ENCODE peak calls at places on chromosomes 7 and 10, in seven cellular contexts. K, F, N, W, S, Z and L are unnamed samples.

GRCh38 chr10:13006037-13006436 is 4.5 kb upstream of the CCDC3 start:
- DNase-seq in K (no peak), F (no peak), N (no peak), W (no peak), S (no peak), Z (no peak), L (no peak)

GRCh38 chr10:125062244-125063208 is 97.8 kb downstream of the CTBP2 start:
- DNase-seq in K (peak), F (no peak), N (no peak), W (no peak), S (no peak), Z (peak), L (no peak)

GRCh38 chr7:95441042-95441823 is 6.4 kb upstream of the PON2 start:
- DNase-seq in K (no peak), F (no peak), N (no peak), W (no peak), S (peak), Z (no peak), L (no peak)

GRCh38 chr10:18438356-18439126 is 212.8 kb downstream of the NSUN6 start:
- DNase-seq in K (no peak), F (no peak), N (no peak), W (no peak), S (no peak), Z (no peak), L (peak)

GRCh38 chr7:93890041-93890463 is 501 bp downstream of the TFPI2 start:
- DNase-seq in K (no peak), F (peak), N (peak), W (no peak), S (peak), Z (peak), L (peak)

GRCh38 chr10:130054021-130054420 is 56.6 kb downstream of the C10orf143 start:
- DNase-seq in K (no peak), F (no peak), N (no peak), W (no peak), S (no peak), Z (no peak), L (no peak)

GRCh38 chr7:2833087-2833910 is 10.8 kb downstream of the GNA12 start:
- DNase-seq in K (no peak), F (no peak), N (no peak), W (peak), S (no peak), Z (no peak), L (peak)

GRCh38 chr7:22782616-22783232 is 39.9 kb downstream of the TOMM7 start:
- DNase-seq in K (peak), F (peak), N (peak), W (peak), S (peak), Z (peak), L (peak)

GRCh38 chr10:13247784-13248183 is 13.6 kb upstream of the UCMA start:
- DNase-seq in K (no peak), F (no peak), N (no peak), W (no peak), S (no peak), Z (no peak), L (no peak)

GRCh38 chr7:53070883-53071282 is 35.5 kb downstream of the POM121L12 start:
- DNase-seq in K (no peak), F (no peak), N (no peak), W (no peak), S (no peak), Z (no peak), L (no peak)

GRCh38 chr10:32939296-32940111 is 18.5 kb downstream of the ITGB1 start:
- DNase-seq in K (no peak), F (no peak), N (no peak), W (no peak), S (no peak), Z (no peak), L (no peak)

GRCh38 chr10:44195120-44196007 is 189.5 kb downstream of the CXCL12 start:
- DNase-seq in K (no peak), F (no peak), N (peak), W (no peak), S (peak), Z (peak), L (no peak)

GRCh38 chr10:90779573-90779972 is 78.3 kb downstream of the HTR7 start:
- DNase-seq in K (no peak), F (peak), N (no peak), W (no peak), S (peak), Z (no peak), L (no peak)

GRCh38 chr10:108629843-108630242 is 1293.5 kb downstream of the XPNPEP1 start:
- DNase-seq in K (no peak), F (no peak), N (no peak), W (no peak), S (no peak), Z (no peak), L (no peak)

GRCh38 chr7:7428806-7429205 is 106.9 kb downstream of the COL28A1 start:
- DNase-seq in K (no peak), F (no peak), N (no peak), W (no peak), S (no peak), Z (no peak), L (no peak)

GRCh38 chr7:81236560-81236959 is 317.7 kb upstream of the SEMA3C start:
- DNase-seq in K (no peak), F (no peak), N (no peak), W (no peak), S (no peak), Z (no peak), L (no peak)

GRCh38 chr7:157824011-157824818 is 487.4 kb downstream of the DNAJB6 start:
- DNase-seq in K (no peak), F (no peak), N (no peak), W (no peak), S (no peak), Z (peak), L (no peak)

GRCh38 chr7:101018271-101019167 is 1.4 kb upstream of the MUC17 start:
- DNase-seq in K (no peak), F (peak), N (no peak), W (no peak), S (peak), Z (no peak), L (no peak)

GRCh38 chr10:93376372-93377296 is 105.5 kb downstream of the MYOF start:
- DNase-seq in K (peak), F (peak), N (peak), W (peak), S (peak), Z (peak), L (peak)

GRCh38 chr10:72567421-72567820 is 58.5 kb downstream of the MICU1 start:
- DNase-seq in K (no peak), F (no peak), N (peak), W (no peak), S (peak), Z (no peak), L (no peak)

GRCh38 chr7:39978252-39978934 is 28.3 kb downstream of the CDK13 start:
- DNase-seq in K (no peak), F (no peak), N (no peak), W (no peak), S (no peak), Z (no peak), L (no peak)

GRCh38 chr10:70098271-70098670 is 34.4 kb downstream of the AIFM2 start:
- DNase-seq in K (no peak), F (no peak), N (no peak), W (no peak), S (no peak), Z (no peak), L (no peak)

GRCh38 chr10:11687357-11687771 is 54.8 kb upstream of the ECHDC3 start:
- DNase-seq in K (no peak), F (no peak), N (no peak), W (no peak), S (no peak), Z (no peak), L (no peak)

GRCh38 chr7:41027428-41028115 is 675.3 kb downstream of the INHBA start:
- DNase-seq in K (no peak), F (no peak), N (no peak), W (no peak), S (peak), Z (no peak), L (no peak)

GRCh38 chr7:37943905-37944736 is 23.7 kb downstream of the EPDR1 start:
- DNase-seq in K (peak), F (no peak), N (no peak), W (no peak), S (no peak), Z (no peak), L (peak)

GRCh38 chr7:114182837-114183236 is 231.8 kb upstream of the FOXP2 start:
- DNase-seq in K (no peak), F (peak), N (no peak), W (no peak), S (no peak), Z (no peak), L (no peak)

GRCh38 chr7:45599851-45600706 is 25.9 kb downstream of the ADCY1 start:
- DNase-seq in K (no peak), F (no peak), N (no peak), W (no peak), S (no peak), Z (peak), L (no peak)

GRCh38 chr7:123643495-123644428 is 11.9 kb upstream of the LMOD2 start:
- DNase-seq in K (no peak), F (peak), N (no peak), W (peak), S (peak), Z (no peak), L (peak)

GRCh38 chr10:24096281-24096680 is 112.7 kb upstream of the KIAA1217 start:
- DNase-seq in K (no peak), F (no peak), N (no peak), W (no peak), S (no peak), Z (no peak), L (no peak)

GRCh38 chr10:3525832-3526449 is 259.1 kb downstream of the KLF6 start:
- DNase-seq in K (no peak), F (no peak), N (no peak), W (no peak), S (peak), Z (no peak), L (no peak)

GRCh38 chr10:90418869-90419652 is 438.8 kb downstream of the HTR7 start:
- DNase-seq in K (no peak), F (no peak), N (no peak), W (no peak), S (peak), Z (no peak), L (no peak)

GRCh38 chr10:118314882-118315281 is 27.2 kb downstream of the FAM204A start:
- DNase-seq in K (no peak), F (no peak), N (no peak), W (no peak), S (no peak), Z (no peak), L (no peak)

GRCh38 chr7:108108131-108108530 is 22.0 kb downstream of the LAMB4 start:
- DNase-seq in K (no peak), F (no peak), N (no peak), W (no peak), S (no peak), Z (no peak), L (no peak)

GRCh38 chr10:47206449-47207279 is 93.3 kb upstream of the GDF10 start:
- DNase-seq in K (no peak), F (no peak), N (no peak), W (no peak), S (no peak), Z (no peak), L (no peak)

GRCh38 chr10:78559514-78560392 is 509.0 kb upstream of the ZMIZ1 start:
- DNase-seq in K (no peak), F (peak), N (no peak), W (peak), S (no peak), Z (no peak), L (peak)

GRCh38 chr10:129642427-129642826 is 175.4 kb downstream of the MGMT start:
- DNase-seq in K (no peak), F (no peak), N (no peak), W (no peak), S (peak), Z (no peak), L (no peak)

GRCh38 chr10:43396928-43397624 is 11.9 kb downstream of the HNRNPF start:
- DNase-seq in K (peak), F (peak), N (peak), W (peak), S (peak), Z (peak), L (no peak)

GRCh38 chr10:50033481-50033880 is 34.3 kb upstream of the WASHC2A start:
- DNase-seq in K (no peak), F (no peak), N (no peak), W (no peak), S (no peak), Z (no peak), L (no peak)

GRCh38 chr10:28914721-28915120 is 237.4 kb downstream of the BAMBI start:
- DNase-seq in K (no peak), F (no peak), N (no peak), W (no peak), S (peak), Z (no peak), L (no peak)

GRCh38 chr7:86904949-86905834 is 154.3 kb downstream of the ELAPOR2 start:
- DNase-seq in K (no peak), F (peak), N (no peak), W (peak), S (peak), Z (no peak), L (peak)